ENCODE peak calls at places on chromosomes 11 and 22, in four cellular contexts. E is fibroblast of lung, N is IMR-90, I is COR-L47. M is an unnamed sample.

GRCh38 chr11:133663586-133663985 is 131.3 kb upstream of the OPCML start:
- DNase-seq in E (no peak), N (no peak), I (no peak), M (no peak)

GRCh38 chr22:29994027-29994715 is 86.1 kb upstream of the HORMAD2 start:
- DNase-seq in E (peak), N (peak), I (peak), M (no peak)

GRCh38 chr22:18023509-18024275 is 669 bp downstream of the MICAL3 start:
- DNase-seq in E (peak), N (peak), I (peak), M (peak)

GRCh38 chr11:72831521-72832300 is 17.5 kb downstream of the ATG16L2 start:
- DNase-seq in E (peak), N (peak), I (peak), M (no peak)

GRCh38 chr11:74671520-74672196 is 59.6 kb downstream of the CHRDL2 start:
- DNase-seq in E (peak), N (peak), I (no peak), M (no peak)

GRCh38 chr11:22670803-22671202 is 4.4 kb downstream of the GAS2 start:
- DNase-seq in E (no peak), N (peak), I (no peak), M (no peak)

GRCh38 chr11:90426442-90426841 is 203.6 kb upstream of the CHORDC1 start:
- DNase-seq in E (no peak), N (no peak), I (no peak), M (no peak)

GRCh38 chr11:82750643-82751139 is 17.0 kb upstream of the FAM181B start:
- DNase-seq in E (no peak), N (no peak), I (no peak), M (no peak)

GRCh38 chr22:50576070-50576469 is 2.2 kb downstream of the CPT1B start:
- DNase-seq in E (peak), N (peak), I (peak), M (no peak)

GRCh38 chr11:81895258-81895657 is 838.4 kb downstream of the FAM181B start:
- DNase-seq in E (no peak), N (no peak), I (no peak), M (no peak)

GRCh38 chr22:38873469-38874411 is 1.7 kb upstream of the CBX6 start:
- DNase-seq in E (no peak), N (no peak), I (peak), M (no peak)

M was measured in activated B cell treated with CpG ODN at 0.5 μM for 24 hours.